ENCODE peak calls at places on chromosome 3, in nine cellular contexts. One of them, this sample, is unnamed.

GRCh38 chr3:160678447-160678846 is 1.5 kb downstream of the ARL14 start:
- DNase-seq in natural killer cell: no peak
- DNase-seq in left kidney: peak; percentile 41
- DNase-seq in non-pigmented ciliary epithelial cell: no peak
- DNase-seq in stimulated activated CD8-positive, alpha-beta memory T cell treated with anti-CD3 and anti-CD28 coated beads, Interleukin-15, amount 100 ng/mL, for 1 hour: no peak
- DNase-seq in uterus: no peak
- DNase-seq in OCI-M1: no peak
- DNase-seq in pulmonary artery endothelial cell: no peak
- DNase-seq in astrocyte of the spinal cord: no peak
- DNase-seq in this sample: no peak

GRCh38 chr3:45549961-45550360 is 44.6 kb upstream of the LIMD1 start:
- DNase-seq in natural killer cell: no peak
- DNase-seq in left kidney: no peak
- DNase-seq in non-pigmented ciliary epithelial cell: no peak
- DNase-seq in stimulated activated CD8-positive, alpha-beta memory T cell treated with anti-CD3 and anti-CD28 coated beads, Interleukin-15, amount 100 ng/mL, for 1 hour: no peak
- DNase-seq in uterus: no peak
- DNase-seq in OCI-M1: no peak
- DNase-seq in pulmonary artery endothelial cell: no peak
- DNase-seq in astrocyte of the spinal cord: no peak
- DNase-seq in this sample: no peak

GRCh38 chr3:177852001-177852400 is 654.7 kb upstream of the TBL1XR1 start:
- DNase-seq in natural killer cell: no peak
- DNase-seq in left kidney: no peak
- DNase-seq in non-pigmented ciliary epithelial cell: no peak
- DNase-seq in stimulated activated CD8-positive, alpha-beta memory T cell treated with anti-CD3 and anti-CD28 coated beads, Interleukin-15, amount 100 ng/mL, for 1 hour: no peak
- DNase-seq in uterus: no peak
- DNase-seq in OCI-M1: peak; percentile 1
- DNase-seq in pulmonary artery endothelial cell: no peak
- DNase-seq in astrocyte of the spinal cord: no peak
- DNase-seq in this sample: no peak

GRCh38 chr3:130901463-130902204 is 7.8 kb downstream of the ATP2C1 start:
- DNase-seq in natural killer cell: no peak
- DNase-seq in left kidney: no peak
- DNase-seq in non-pigmented ciliary epithelial cell: no peak
- DNase-seq in stimulated activated CD8-positive, alpha-beta memory T cell treated with anti-CD3 and anti-CD28 coated beads, Interleukin-15, amount 100 ng/mL, for 1 hour: no peak
- DNase-seq in uterus: no peak
- DNase-seq in OCI-M1: no peak
- DNase-seq in pulmonary artery endothelial cell: no peak
- DNase-seq in astrocyte of the spinal cord: no peak
- DNase-seq in this sample: no peak

GRCh38 chr3:195774917-195775316 is 36.8 kb downstream of the MUC4 start:
- DNase-seq in natural killer cell: peak; percentile 15
- DNase-seq in left kidney: peak; percentile 37
- DNase-seq in non-pigmented ciliary epithelial cell: no peak
- DNase-seq in stimulated activated CD8-positive, alpha-beta memory T cell treated with anti-CD3 and anti-CD28 coated beads, Interleukin-15, amount 100 ng/mL, for 1 hour: no peak
- DNase-seq in uterus: peak; percentile 71
- DNase-seq in OCI-M1: peak; percentile 26
- DNase-seq in pulmonary artery endothelial cell: no peak
- DNase-seq in astrocyte of the spinal cord: peak; percentile 10
- DNase-seq in this sample: no peak

GRCh38 chr3:107438671-107439070 is 61.4 kb downstream of the CCDC54 start:
- DNase-seq in natural killer cell: no peak
- DNase-seq in left kidney: no peak
- DNase-seq in non-pigmented ciliary epithelial cell: no peak
- DNase-seq in stimulated activated CD8-positive, alpha-beta memory T cell treated with anti-CD3 and anti-CD28 coated beads, Interleukin-15, amount 100 ng/mL, for 1 hour: no peak
- DNase-seq in uterus: no peak
- DNase-seq in OCI-M1: no peak
- DNase-seq in pulmonary artery endothelial cell: no peak
- DNase-seq in astrocyte of the spinal cord: no peak
- DNase-seq in this sample: no peak

GRCh38 chr3:156307704-156308103 is 187.3 kb downstream of the KCNAB1 start:
- DNase-seq in natural killer cell: no peak
- DNase-seq in left kidney: no peak
- DNase-seq in non-pigmented ciliary epithelial cell: peak; percentile 66
- DNase-seq in stimulated activated CD8-positive, alpha-beta memory T cell treated with anti-CD3 and anti-CD28 coated beads, Interleukin-15, amount 100 ng/mL, for 1 hour: no peak
- DNase-seq in uterus: peak; percentile 56
- DNase-seq in OCI-M1: no peak
- DNase-seq in pulmonary artery endothelial cell: peak; percentile 63
- DNase-seq in astrocyte of the spinal cord: peak; percentile 81
- DNase-seq in this sample: no peak

GRCh38 chr3:160641675-160642330 is 35.2 kb upstream of the ARL14 start:
- DNase-seq in natural killer cell: no peak
- DNase-seq in left kidney: peak; percentile 72
- DNase-seq in non-pigmented ciliary epithelial cell: no peak
- DNase-seq in stimulated activated CD8-positive, alpha-beta memory T cell treated with anti-CD3 and anti-CD28 coated beads, Interleukin-15, amount 100 ng/mL, for 1 hour: no peak
- DNase-seq in uterus: no peak
- DNase-seq in OCI-M1: peak; percentile 40
- DNase-seq in pulmonary artery endothelial cell: peak; percentile 66
- DNase-seq in astrocyte of the spinal cord: peak; percentile 15
- DNase-seq in this sample: no peak

GRCh38 chr3:5798809-5799208 is 611.3 kb downstream of the EDEM1 start:
- DNase-seq in natural killer cell: no peak
- DNase-seq in left kidney: no peak
- DNase-seq in non-pigmented ciliary epithelial cell: no peak
- DNase-seq in stimulated activated CD8-positive, alpha-beta memory T cell treated with anti-CD3 and anti-CD28 coated beads, Interleukin-15, amount 100 ng/mL, for 1 hour: no peak
- DNase-seq in uterus: no peak
- DNase-seq in OCI-M1: no peak
- DNase-seq in pulmonary artery endothelial cell: no peak
- DNase-seq in astrocyte of the spinal cord: peak; percentile 78
- DNase-seq in this sample: no peak

GRCh38 chr3:122299872-122300460 is 25.1 kb upstream of the CSTA start:
- DNase-seq in natural killer cell: no peak
- DNase-seq in left kidney: peak; percentile 35
- DNase-seq in non-pigmented ciliary epithelial cell: no peak
- DNase-seq in stimulated activated CD8-positive, alpha-beta memory T cell treated with anti-CD3 and anti-CD28 coated beads, Interleukin-15, amount 100 ng/mL, for 1 hour: no peak
- DNase-seq in uterus: no peak
- DNase-seq in OCI-M1: peak; percentile 74
- DNase-seq in pulmonary artery endothelial cell: no peak
- DNase-seq in astrocyte of the spinal cord: peak; percentile 8
- DNase-seq in this sample: no peak

GRCh38 chr3:57158813-57159678 is 6.1 kb downstream of the IL17RD start:
- DNase-seq in natural killer cell: no peak
- DNase-seq in left kidney: no peak
- DNase-seq in non-pigmented ciliary epithelial cell: no peak
- DNase-seq in stimulated activated CD8-positive, alpha-beta memory T cell treated with anti-CD3 and anti-CD28 coated beads, Interleukin-15, amount 100 ng/mL, for 1 hour: no peak
- DNase-seq in uterus: no peak
- DNase-seq in OCI-M1: no peak
- DNase-seq in pulmonary artery endothelial cell: no peak
- DNase-seq in astrocyte of the spinal cord: peak; percentile 43
- DNase-seq in this sample: no peak

GRCh38 chr3:143167956-143168355 is 48.4 kb downstream of the CHST2 start:
- DNase-seq in natural killer cell: no peak
- DNase-seq in left kidney: no peak
- DNase-seq in non-pigmented ciliary epithelial cell: no peak
- DNase-seq in stimulated activated CD8-positive, alpha-beta memory T cell treated with anti-CD3 and anti-CD28 coated beads, Interleukin-15, amount 100 ng/mL, for 1 hour: no peak
- DNase-seq in uterus: no peak
- DNase-seq in OCI-M1: no peak
- DNase-seq in pulmonary artery endothelial cell: no peak
- DNase-seq in astrocyte of the spinal cord: no peak
- DNase-seq in this sample: no peak

GRCh38 chr3:51637941-51638471 is 33.0 kb upstream of the TEX264 start:
- DNase-seq in natural killer cell: no peak
- DNase-seq in left kidney: peak; percentile 68
- DNase-seq in non-pigmented ciliary epithelial cell: peak; percentile 45
- DNase-seq in stimulated activated CD8-positive, alpha-beta memory T cell treated with anti-CD3 and anti-CD28 coated beads, Interleukin-15, amount 100 ng/mL, for 1 hour: no peak
- DNase-seq in uterus: no peak
- DNase-seq in OCI-M1: peak; percentile 71
- DNase-seq in pulmonary artery endothelial cell: peak; percentile 29
- DNase-seq in astrocyte of the spinal cord: peak; percentile 66
- DNase-seq in this sample: peak; percentile 0